ENCODE peak calls at places on chromosomes 3 and 15, in four cellular contexts. N, M, Q and K are unnamed samples.

GRCh38 chr3:87350367-87351199 is 74.2 kb upstream of the POU1F1 start:
- DNase-seq in M (peak; percentile 41), N (no peak), Q (peak; percentile 48), K (peak; percentile 66)

GRCh38 chr3:177781686-177782161 is 584.4 kb upstream of the TBL1XR1 start:
- DNase-seq in Q (no peak), M (no peak), N (no peak), K (no peak)

GRCh38 chr15:24772709-24773373 is 97.3 kb downstream of the NPAP1 start:
- DNase-seq in M (peak; percentile 67), N (peak; percentile 79), Q (peak; percentile 13), K (no peak)

GRCh38 chr3:12370758-12371157 is 81.9 kb downstream of the PPARG start:
- DNase-seq in Q (no peak), N (no peak), M (peak; percentile 37), K (peak; percentile 23)

GRCh38 chr3:153219147-153219546 is 57.1 kb downstream of the RAP2B start:
- DNase-seq in M (no peak), Q (no peak), N (no peak), K (no peak)

GRCh38 chr3:58184982-58185360 is 25.8 kb downstream of the DNASE1L3 start:
- DNase-seq in M (no peak), N (no peak), Q (no peak), K (no peak)

GRCh38 chr15:73373221-73373620 is 4.5 kb upstream of the HCN4 start:
- DNase-seq in Q (no peak), M (no peak), N (no peak), K (no peak)

GRCh38 chr3:47428585-47429145 is 47.1 kb downstream of the SCAP start:
- DNase-seq in N (no peak), M (no peak), Q (peak; percentile 2), K (no peak)

GRCh38 chr3:155079795-155080546 is at the start of gene MME:
- DNase-seq in Q (peak; percentile 15), N (peak; percentile 84), M (no peak), K (no peak)

GRCh38 chr3:133821767-133822638 is 16.4 kb downstream of the SRPRB start:
- DNase-seq in Q (peak; percentile 24), N (no peak), M (peak; percentile 83), K (no peak)

GRCh38 chr3:85567074-85567676 is 608.4 kb downstream of the CADM2 start:
- DNase-seq in N (peak; percentile 74), Q (peak; percentile 29), M (peak; percentile 38), K (no peak)

GRCh38 chr3:132318451-132318850 is 1.2 kb downstream of the ACP3 start:
- DNase-seq in Q (no peak), M (no peak), N (no peak), K (no peak)

GRCh38 chr3:46923559-46924350 is 46.2 kb downstream of the PTH1R start:
- DNase-seq in Q (peak; percentile 75), M (peak; percentile 31), N (peak; percentile 75), K (peak; percentile 63)

GRCh38 chr3:190840146-190840545 is 22.3 kb downstream of the GMNC start:
- DNase-seq in Q (no peak), M (no peak), N (no peak), K (no peak)

GRCh38 chr15:88647362-88648105 is 8.7 kb downstream of the ISG20 start:
- DNase-seq in Q (no peak), M (no peak), N (peak; percentile 40), K (no peak)

GRCh38 chr3:136750209-136750921 is 1.8 kb downstream of the STAG1 start:
- DNase-seq in M (peak; percentile 9), Q (peak; percentile 8), N (peak; percentile 29), K (peak; percentile 7)

GRCh38 chr3:157438371-157438735 is 1.7 kb downstream of the PTX3 start:
- DNase-seq in M (no peak), Q (no peak), N (no peak), K (no peak)

GRCh38 chr3:31226331-31226730 is 306.4 kb upstream of the STT3B start:
- DNase-seq in Q (no peak), M (no peak), N (no peak), K (no peak)

GRCh38 chr3:124841517-124841916 is 45.6 kb downstream of the ITGB5 start:
- DNase-seq in M (no peak), Q (no peak), N (no peak), K (no peak)

GRCh38 chr3:163664466-163664865 is 1413.8 kb downstream of the SI start:
- DNase-seq in Q (no peak), N (no peak), M (no peak), K (no peak)

GRCh38 chr15:71443538-71443937 is 328.3 kb downstream of the THSD4 start:
- DNase-seq in Q (peak; percentile 31), N (peak; percentile 79), M (peak; percentile 23), K (peak; percentile 47)

GRCh38 chr15:71444032-71444810 is 328.9 kb downstream of the THSD4 start:
- DNase-seq in N (no peak), Q (no peak), M (no peak), K (no peak)

GRCh38 chr15:71437919-71438318 is 322.6 kb downstream of the THSD4 start:
- DNase-seq in M (no peak), Q (no peak), N (no peak), K (no peak)

GRCh38 chr15:71437404-71437803 is 322.1 kb downstream of the THSD4 start:
- DNase-seq in M (no peak), Q (no peak), N (no peak), K (no peak)

DNA sequence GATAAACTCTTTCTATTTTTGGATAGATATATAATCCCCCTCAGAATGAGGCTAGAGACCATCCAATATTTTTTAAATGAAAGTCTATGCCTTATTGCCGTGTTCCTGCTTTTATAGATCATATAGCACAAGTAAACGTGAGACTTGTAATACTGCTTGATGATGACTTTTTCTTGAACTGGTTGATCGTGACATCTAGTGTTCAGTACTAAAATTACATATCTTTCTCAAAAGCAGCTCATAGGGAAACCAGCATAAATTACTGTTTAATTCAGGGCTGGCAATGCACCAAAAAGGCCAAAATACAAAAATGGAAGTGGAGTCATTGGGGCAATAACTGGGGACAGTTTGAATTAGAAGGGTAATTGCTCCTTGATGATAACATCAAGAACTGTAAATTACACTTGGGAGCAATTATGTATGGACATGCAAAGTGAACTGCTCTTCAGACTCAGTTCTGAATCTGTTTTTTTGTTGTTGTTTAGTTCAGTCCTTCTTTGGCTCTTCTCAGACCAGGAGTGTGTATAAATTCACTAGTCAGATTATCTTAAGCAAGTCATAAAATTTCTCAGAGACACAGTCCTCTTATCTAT is 325.3 kb downstream of the THSD4 start:
- DNase-seq in N (no peak), M (peak; percentile 27), Q (peak; percentile 12), K (peak; percentile 86)
- TF ChIP-seq JUN in N (no peak), M (no peak), Q (no peak), K (no peak)

DNA sequence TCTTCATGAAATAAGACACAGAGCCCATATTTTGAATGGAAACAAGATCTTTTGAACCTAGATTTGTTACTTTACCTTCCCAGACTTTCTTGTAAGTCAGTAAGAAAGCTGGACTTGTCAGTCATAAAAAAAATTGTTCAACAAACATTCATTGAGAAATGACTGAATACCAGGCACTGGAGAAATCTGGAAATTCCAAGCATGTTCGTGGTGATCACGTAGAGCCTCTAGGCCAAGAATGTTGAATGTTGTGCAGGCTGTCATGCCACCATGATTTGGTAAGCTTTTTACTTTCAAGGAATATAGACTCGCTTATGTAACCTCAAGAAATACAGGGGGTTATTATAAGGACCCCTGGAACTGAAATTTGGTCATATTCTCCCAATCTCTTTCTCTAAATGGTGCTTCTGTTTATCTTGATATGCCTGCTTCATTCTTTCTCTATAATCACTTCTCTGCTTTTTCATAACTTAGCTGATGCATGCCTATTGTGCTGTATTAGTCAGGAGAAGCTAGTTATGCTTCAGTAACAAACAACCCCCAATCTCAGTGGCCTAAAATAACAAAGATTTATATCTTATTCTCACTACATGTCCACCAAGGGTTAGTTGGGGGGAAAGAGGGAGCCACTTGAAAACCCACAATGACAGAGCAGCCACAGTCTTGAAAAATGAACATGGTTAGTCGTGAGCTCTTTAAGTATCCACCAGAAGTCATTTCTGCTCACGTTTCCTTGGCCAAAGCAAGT is 3.4 kb upstream of the TPM1 start:
- DNase-seq in M (no peak), N (no peak), Q (no peak), K (no peak)
- TF ChIP-seq CEBPB in M (no peak), N (no peak), Q (no peak), K (no peak)

GRCh38 chr15:70098461-70099166 is 897 bp upstream of the TLE3 start:
- DNase-seq in N (peak; percentile 83), Q (peak; percentile 44), M (peak; percentile 86), K (peak; percentile 45)

GRCh38 chr15:70096215-70096974 is 1.3 kb downstream of the TLE3 start:
- DNase-seq in N (no peak), M (no peak), Q (peak; percentile 34), K (peak; percentile 73)

GRCh38 chr15:70098170-70098460 is 398 bp upstream of the TLE3 start:
- DNase-seq in N (no peak), M (no peak), Q (no peak), K (no peak)

GRCh38 chr15:70096975-70097336 is 761 bp downstream of the TLE3 start:
- DNase-seq in N (no peak), M (no peak), Q (no peak), K (no peak)

GRCh38 chr15:70097337-70098169 is at the start of gene TLE3:
- DNase-seq in M (peak; percentile 96), Q (peak; percentile 98), N (peak; percentile 97), K (peak; percentile 100)
- TF ChIP-seq POLR2A in M (peak; percentile 78), Q (peak; percentile 98), N (peak; percentile 82), K (peak; percentile 83)

GRCh38 chr15:23734856-23735255 is 47.8 kb upstream of the NDN start:
- DNase-seq in N (no peak), M (no peak), Q (no peak), K (no peak)
- TF ChIP-seq JUN in N (no peak), M (no peak), Q (no peak), K (no peak)

GRCh38 chr3:195001961-195002861 is 268.7 kb downstream of the XXYLT1 start:
- DNase-seq in M (peak; percentile 65), Q (peak; percentile 81), N (peak; percentile 59), K (peak; percentile 48)

GRCh38 chr3:194999491-194999890 is 271.5 kb downstream of the XXYLT1 start:
- DNase-seq in M (no peak), N (peak; percentile 13), Q (no peak), K (no peak)

GRCh38 chr3:194998948-194999347 is 272.0 kb downstream of the XXYLT1 start:
- DNase-seq in N (no peak), M (no peak), Q (no peak), K (no peak)

GRCh38 chr3:195003006-195003892 is 267.7 kb downstream of the XXYLT1 start:
- DNase-seq in Q (no peak), M (no peak), N (peak; percentile 34), K (no peak)

GRCh38 chr3:195001261-195001660 is 269.7 kb downstream of the XXYLT1 start:
- DNase-seq in N (no peak), Q (no peak), M (no peak), K (no peak)
- TF ChIP-seq CEBPB in N (no peak), Q (no peak), M (no peak), K (no peak)

GRCh38 chr15:78437762-78438594 is at the start of gene IREB2:
- DNase-seq in M (peak; percentile 96), Q (peak; percentile 97), N (peak; percentile 99), K (peak; percentile 99)
- TF ChIP-seq POLR2A in M (peak; percentile 74), Q (peak; percentile 92), N (peak; percentile 73), K (peak; percentile 64)

GRCh38 chr3:166444336-166444735 is 607.1 kb upstream of the BCHE start:
- DNase-seq in M (no peak), N (no peak), Q (no peak), K (no peak)
- TF ChIP-seq JUN in M (no peak), N (no peak), Q (no peak), K (no peak)